ENCODE peak calls at places on chromosome 1, in five cellular contexts. O is left cardiac atrium; L is activated naive CD8-positive, alpha-beta T cell treated with anti-CD3 and anti-CD28 coated beads for 36 hours; M is AG04450; Q is uterus. U is an unnamed sample.
A peak's percentile ranks its signal among the peaks of the same experiment; 100 is the strongest.

GRCh38 chr1:29789221-29789909 is 553.0 kb downstream of the PTPRU start:
- DNase-seq in O (no peak), L (no peak), M (no peak), Q (no peak), U (no peak)

GRCh38 chr1:40396420-40396819 is 22.9 kb downstream of the SMAP2 start:
- DNase-seq in O (no peak), L (no peak), M (no peak), Q (no peak), U (no peak)

GRCh38 chr1:81410351-81410750 is 390.4 kb upstream of the ADGRL2 start:
- DNase-seq in O (no peak), L (no peak), M (no peak), Q (no peak), U (no peak)

GRCh38 chr1:25486602-25487001 is 55.9 kb downstream of the MACO1 start:
- DNase-seq in O (no peak), L (peak; percentile 7), M (no peak), Q (no peak), U (no peak)

GRCh38 chr1:216935901-216936300 is 212.7 kb upstream of the ESRRG start:
- DNase-seq in O (no peak), L (no peak), M (no peak), Q (no peak), U (no peak)

GRCh38 chr1:23799570-23800395 is 771 bp downstream of the GALE start:
- DNase-seq in O (peak; percentile 75), L (peak; percentile 47), M (no peak), Q (peak; percentile 69), U (peak; percentile 52)

GRCh38 chr1:36099681-36100341 is 11.1 kb downstream of the ADPRS start:
- DNase-seq in O (peak; percentile 81), L (peak; percentile 73), M (peak; percentile 45), Q (peak; percentile 73), U (peak; percentile 79)

GRCh38 chr1:201916649-201917249 is 28.1 kb downstream of the SHISA4 start:
- DNase-seq in O (peak; percentile 76), L (no peak), M (peak; percentile 79), Q (peak; percentile 98), U (peak; percentile 74)

GRCh38 chr1:111140680-111140967 is 601 bp downstream of the CEPT1 start:
- DNase-seq in O (no peak), L (no peak), M (no peak), Q (no peak), U (no peak)

GRCh38 chr1:178566187-178566586 is 53.3 kb downstream of the TEX35 start:
- DNase-seq in O (no peak), L (peak; percentile 9), M (no peak), Q (no peak), U (no peak)

GRCh38 chr1:246396322-246396721 is 110.8 kb downstream of the SMYD3 start:
- DNase-seq in O (no peak), L (no peak), M (no peak), Q (no peak), U (no peak)

GRCh38 chr1:185652348-185652747 is 81.8 kb upstream of the HMCN1 start:
- DNase-seq in O (no peak), L (no peak), M (no peak), Q (no peak), U (no peak)

GRCh38 chr1:50103615-50104081 is 5.1 kb upstream of the ELAVL4 start:
- DNase-seq in O (no peak), L (no peak), M (no peak), Q (no peak), U (no peak)

GRCh38 chr1:111912116-111912515 is 77.4 kb downstream of the KCND3 start:
- DNase-seq in O (no peak), L (no peak), M (no peak), Q (no peak), U (no peak)

GRCh38 chr1:61115436-61115835 is 33.1 kb downstream of the NFIA start:
- DNase-seq in O (no peak), L (no peak), M (no peak), Q (no peak), U (no peak)

GRCh38 chr1:150999051-150999674 is 7.5 kb downstream of the MINDY1 start:
- DNase-seq in O (no peak), L (peak; percentile 22), M (peak; percentile 37), Q (no peak), U (no peak)

GRCh38 chr1:145927916-145928647 is 798 bp upstream of the RBM8A start:
- DNase-seq in O (no peak), L (no peak), M (no peak), Q (no peak), U (no peak)

GRCh38 chr1:93137604-93138292 is 42.5 kb downstream of the TMED5 start:
- DNase-seq in O (no peak), L (no peak), M (no peak), Q (no peak), U (no peak)

GRCh38 chr1:224637510-224637909 is 21.4 kb downstream of the CNIH3 start:
- DNase-seq in O (no peak), L (no peak), M (peak; percentile 83), Q (no peak), U (no peak)

GRCh38 chr1:99662581-99663208 is 16.8 kb downstream of the PALMD start:
- DNase-seq in O (peak; percentile 83), L (no peak), M (peak; percentile 42), Q (peak; percentile 92), U (peak; percentile 84)

GRCh38 chr1:173099166-173099565 is 48.4 kb upstream of the TNFSF18 start:
- DNase-seq in O (no peak), L (no peak), M (no peak), Q (no peak), U (no peak)

GRCh38 chr1:99707535-99708142 is 58.8 kb downstream of the FRRS1 start:
- DNase-seq in O (peak; percentile 63), L (peak; percentile 33), M (peak; percentile 11), Q (peak; percentile 77), U (peak; percentile 70)

GRCh38 chr1:38119000-38119399 is 72.4 kb upstream of the POU3F1 start:
- DNase-seq in O (no peak), L (no peak), M (no peak), Q (no peak), U (no peak)

GRCh38 chr1:9615316-9616063 is 26.8 kb downstream of the TMEM201 start:
- DNase-seq in O (peak; percentile 47), L (peak; percentile 56), M (peak; percentile 13), Q (no peak), U (no peak)

GRCh38 chr1:11485191-11485590 is 6.2 kb downstream of the DISP3 start:
- DNase-seq in O (no peak), L (no peak), M (no peak), Q (no peak), U (no peak)

GRCh38 chr1:54519709-54520108 is 28.3 kb upstream of the ACOT11 start:
- DNase-seq in O (no peak), L (no peak), M (no peak), Q (no peak), U (no peak)

GRCh38 chr1:209353097-209353496 is 230.4 kb upstream of the CAMK1G start:
- DNase-seq in O (no peak), L (no peak), M (no peak), Q (no peak), U (no peak)

GRCh38 chr1:154501423-154502065 is 475 bp upstream of the TDRD10 start:
- DNase-seq in O (peak; percentile 82), L (peak; percentile 10), M (no peak), Q (peak; percentile 34), U (peak; percentile 79)

GRCh38 chr1:163443863-163444262 is 122.1 kb downstream of the NUF2 start:
- DNase-seq in O (no peak), L (no peak), M (no peak), Q (no peak), U (no peak)

GRCh38 chr1:198171667-198172294 is 15.0 kb downstream of the NEK7 start:
- DNase-seq in O (no peak), L (no peak), M (no peak), Q (no peak), U (no peak)